ENCODE peak calls at places on chromosomes 1 and 21, in six cellular contexts. One of them, this sample, is unnamed.

GRCh38 chr21:15272591-15272990 is 207.8 kb upstream of the NRIP1 start:
- DNase-seq in activated CD4-positive, alpha-beta memory T cell treated with anti-CD3 and anti-CD28 coated beads, Interleukin-2, amount 10 ng/mL, durations not matched to agents 7 days and 5 days: no peak
- DNase-seq in HTR-8/SVneo: no peak
- DNase-seq in GM20000: no peak
- DNase-seq in tibial artery: no peak
- DNase-seq in BE2C: no peak
- DNase-seq in this sample: no peak

GRCh38 chr1:244226440-244226839 is 175.4 kb downstream of the ZBTB18 start:
- DNase-seq in BE2C: no peak
- DNase-seq in tibial artery: no peak
- DNase-seq in HTR-8/SVneo: peak
- DNase-seq in GM20000: no peak
- DNase-seq in activated CD4-positive, alpha-beta memory T cell treated with anti-CD3 and anti-CD28 coated beads, Interleukin-2, amount 10 ng/mL, durations not matched to agents 7 days and 5 days: no peak
- DNase-seq in this sample: no peak

GRCh38 chr21:45551816-45552695 is 9.8 kb upstream of the SLC19A1 start:
- DNase-seq in activated CD4-positive, alpha-beta memory T cell treated with anti-CD3 and anti-CD28 coated beads, Interleukin-2, amount 10 ng/mL, durations not matched to agents 7 days and 5 days: no peak
- DNase-seq in GM20000: no peak
- DNase-seq in HTR-8/SVneo: no peak
- DNase-seq in tibial artery: no peak
- DNase-seq in BE2C: no peak
- DNase-seq in this sample: no peak

GRCh38 chr1:172658871-172659453 is at the start of gene FASLG:
- DNase-seq in tibial artery: no peak
- DNase-seq in HTR-8/SVneo: no peak
- DNase-seq in BE2C: no peak
- DNase-seq in activated CD4-positive, alpha-beta memory T cell treated with anti-CD3 and anti-CD28 coated beads, Interleukin-2, amount 10 ng/mL, durations not matched to agents 7 days and 5 days: peak
- DNase-seq in GM20000: no peak
- DNase-seq in this sample: no peak

GRCh38 chr1:243343970-243344749 is 88.3 kb downstream of the SDCCAG8 start:
- DNase-seq in HTR-8/SVneo: peak
- DNase-seq in BE2C: no peak
- DNase-seq in tibial artery: no peak
- DNase-seq in GM20000: peak
- DNase-seq in activated CD4-positive, alpha-beta memory T cell treated with anti-CD3 and anti-CD28 coated beads, Interleukin-2, amount 10 ng/mL, durations not matched to agents 7 days and 5 days: no peak
- DNase-seq in this sample: peak

GRCh38 chr1:16173447-16174260 is 17.8 kb upstream of the EPHA2 start:
- DNase-seq in activated CD4-positive, alpha-beta memory T cell treated with anti-CD3 and anti-CD28 coated beads, Interleukin-2, amount 10 ng/mL, durations not matched to agents 7 days and 5 days: no peak
- DNase-seq in HTR-8/SVneo: peak
- DNase-seq in BE2C: peak
- DNase-seq in GM20000: no peak
- DNase-seq in tibial artery: no peak
- DNase-seq in this sample: peak

GRCh38 chr1:61742620-61743431 is 546 bp downstream of the PATJ start:
- DNase-seq in activated CD4-positive, alpha-beta memory T cell treated with anti-CD3 and anti-CD28 coated beads, Interleukin-2, amount 10 ng/mL, durations not matched to agents 7 days and 5 days: no peak
- DNase-seq in tibial artery: peak
- DNase-seq in GM20000: peak
- DNase-seq in BE2C: peak
- DNase-seq in HTR-8/SVneo: peak
- DNase-seq in this sample: no peak

GRCh38 chr1:168801032-168801745 is 72.2 kb upstream of the DPT start:
- DNase-seq in tibial artery: no peak
- DNase-seq in GM20000: no peak
- DNase-seq in BE2C: no peak
- DNase-seq in HTR-8/SVneo: no peak
- DNase-seq in activated CD4-positive, alpha-beta memory T cell treated with anti-CD3 and anti-CD28 coated beads, Interleukin-2, amount 10 ng/mL, durations not matched to agents 7 days and 5 days: no peak
- DNase-seq in this sample: no peak

GRCh38 chr1:177953549-177953948 is 16.3 kb downstream of the SEC16B start:
- DNase-seq in tibial artery: no peak
- DNase-seq in HTR-8/SVneo: no peak
- DNase-seq in activated CD4-positive, alpha-beta memory T cell treated with anti-CD3 and anti-CD28 coated beads, Interleukin-2, amount 10 ng/mL, durations not matched to agents 7 days and 5 days: no peak
- DNase-seq in GM20000: no peak
- DNase-seq in BE2C: no peak
- DNase-seq in this sample: no peak

GRCh38 chr1:151834239-151834638 is 2.6 kb upstream of the RORC start:
- DNase-seq in activated CD4-positive, alpha-beta memory T cell treated with anti-CD3 and anti-CD28 coated beads, Interleukin-2, amount 10 ng/mL, durations not matched to agents 7 days and 5 days: no peak
- DNase-seq in BE2C: no peak
- DNase-seq in HTR-8/SVneo: no peak
- DNase-seq in tibial artery: no peak
- DNase-seq in GM20000: no peak
- DNase-seq in this sample: no peak

GRCh38 chr1:74570797-74571492 is 58.5 kb upstream of the LRRC53 start:
- DNase-seq in HTR-8/SVneo: no peak
- DNase-seq in activated CD4-positive, alpha-beta memory T cell treated with anti-CD3 and anti-CD28 coated beads, Interleukin-2, amount 10 ng/mL, durations not matched to agents 7 days and 5 days: no peak
- DNase-seq in BE2C: no peak
- DNase-seq in GM20000: no peak
- DNase-seq in tibial artery: no peak
- DNase-seq in this sample: no peak

GRCh38 chr1:163528710-163529348 is 207.1 kb downstream of the NUF2 start:
- DNase-seq in GM20000: no peak
- DNase-seq in activated CD4-positive, alpha-beta memory T cell treated with anti-CD3 and anti-CD28 coated beads, Interleukin-2, amount 10 ng/mL, durations not matched to agents 7 days and 5 days: no peak
- DNase-seq in BE2C: peak
- DNase-seq in HTR-8/SVneo: peak
- DNase-seq in tibial artery: no peak
- DNase-seq in this sample: peak

GRCh38 chr1:180901221-180901990 is 11.3 kb upstream of the KIAA1614 start:
- DNase-seq in activated CD4-positive, alpha-beta memory T cell treated with anti-CD3 and anti-CD28 coated beads, Interleukin-2, amount 10 ng/mL, durations not matched to agents 7 days and 5 days: no peak
- DNase-seq in BE2C: no peak
- DNase-seq in HTR-8/SVneo: no peak
- DNase-seq in GM20000: no peak
- DNase-seq in tibial artery: no peak
- DNase-seq in this sample: no peak

GRCh38 chr1:32470991-32471694 is 6.3 kb downstream of the ZBTB8B start:
- DNase-seq in activated CD4-positive, alpha-beta memory T cell treated with anti-CD3 and anti-CD28 coated beads, Interleukin-2, amount 10 ng/mL, durations not matched to agents 7 days and 5 days: no peak
- DNase-seq in GM20000: peak
- DNase-seq in HTR-8/SVneo: no peak
- DNase-seq in tibial artery: no peak
- DNase-seq in BE2C: peak
- DNase-seq in this sample: no peak

GRCh38 chr1:3688836-3689750 is 36.8 kb downstream of the TP73 start:
- DNase-seq in activated CD4-positive, alpha-beta memory T cell treated with anti-CD3 and anti-CD28 coated beads, Interleukin-2, amount 10 ng/mL, durations not matched to agents 7 days and 5 days: no peak
- DNase-seq in HTR-8/SVneo: no peak
- DNase-seq in GM20000: no peak
- DNase-seq in BE2C: no peak
- DNase-seq in tibial artery: no peak
- DNase-seq in this sample: no peak

GRCh38 chr1:116498789-116499628 is 71.8 kb downstream of the CD58 start:
- DNase-seq in BE2C: peak
- DNase-seq in GM20000: peak
- DNase-seq in activated CD4-positive, alpha-beta memory T cell treated with anti-CD3 and anti-CD28 coated beads, Interleukin-2, amount 10 ng/mL, durations not matched to agents 7 days and 5 days: peak
- DNase-seq in HTR-8/SVneo: peak
- DNase-seq in tibial artery: no peak
- DNase-seq in this sample: peak

This sample was measured in amniotic stem cell.